ENCODE peak calls at places on chromosomes 3 and 15, in ten cellular contexts. R, V, B, S, O, D, W, C, I and G are unnamed samples.

GRCh38 chr3:197491478-197491877 is 64.3 kb downstream of the BDH1 start:
- DNase-seq in R (no peak), I (no peak), C (no peak), B (no peak), W (no peak), O (no peak), V (no peak), D (no peak), S (no peak), G (no peak)

GRCh38 chr15:39745415-39745814 is 37.2 kb downstream of the FSIP1 start:
- DNase-seq in D (no peak), O (no peak), I (no peak), W (no peak), R (no peak), V (no peak), S (no peak), B (no peak), C (no peak), G (no peak)

GRCh38 chr15:101561584-101561906 is 72.0 kb upstream of the PCSK6 start:
- DNase-seq in C (no peak), V (no peak), I (no peak), R (no peak), S (no peak), O (no peak), W (no peak), D (no peak), B (no peak), G (no peak)

GRCh38 chr3:16067837-16068471 is 106.5 kb upstream of the GALNT15 start:
- DNase-seq in O (no peak), D (no peak), I (no peak), C (peak), W (no peak), R (no peak), S (no peak), B (no peak), V (peak), G (no peak)

GRCh38 chr3:37726445-37727000 is 135.2 kb upstream of the CTDSPL start:
- DNase-seq in D (no peak), W (peak), I (no peak), V (no peak), C (no peak), O (no peak), B (no peak), R (no peak), S (no peak), G (no peak)

GRCh38 chr15:58125333-58125732 is 12.8 kb upstream of the AQP9 start:
- DNase-seq in B (no peak), W (no peak), V (peak), S (no peak), R (no peak), I (no peak), O (no peak), C (no peak), D (no peak), G (no peak)

GRCh38 chr15:98651581-98652220 is 3.4 kb downstream of the IGF1R start:
- DNase-seq in D (no peak), B (no peak), I (no peak), V (peak), S (no peak), W (no peak), R (no peak), O (no peak), C (peak), G (peak)

GRCh38 chr3:29080967-29081366 is 199.9 kb upstream of the RBMS3 start:
- DNase-seq in R (no peak), I (no peak), O (no peak), C (no peak), D (no peak), V (no peak), B (no peak), W (no peak), S (no peak), G (no peak)

GRCh38 chr3:112811150-112811884 is 35.3 kb downstream of the CD200R1L start:
- DNase-seq in I (no peak), D (no peak), O (no peak), B (no peak), C (peak), R (no peak), V (peak), S (no peak), W (no peak), G (peak)

GRCh38 chr15:68201153-68201878 is 3.8 kb downstream of the CALML4 start:
- DNase-seq in I (no peak), O (no peak), S (no peak), W (no peak), D (no peak), C (no peak), R (no peak), B (no peak), V (no peak), G (no peak)

GRCh38 chr3:157098823-157099185 is 61.1 kb downstream of the CCNL1 start:
- DNase-seq in V (peak), S (no peak), O (no peak), D (no peak), W (no peak), B (no peak), I (no peak), R (no peak), C (peak), G (peak)

GRCh38 chr3:11288786-11289637 is 16.8 kb downstream of the ATG7 start:
- DNase-seq in O (peak), I (peak), S (no peak), D (no peak), B (no peak), C (peak), R (no peak), W (no peak), V (peak), G (peak)

GRCh38 chr3:157493627-157494550 is 9.3 kb downstream of the VEPH1 start:
- DNase-seq in W (no peak), B (peak), S (no peak), O (no peak), R (no peak), D (peak), V (peak), I (no peak), C (peak), G (peak)

GRCh38 chr3:4681301-4681700 is 188.2 kb downstream of the ITPR1 start:
- DNase-seq in D (no peak), B (no peak), I (no peak), O (no peak), R (no peak), W (no peak), C (no peak), S (no peak), V (no peak), G (no peak)

GRCh38 chr15:85394552-85395333 is 14.3 kb downstream of the AKAP13 start:
- DNase-seq in B (no peak), R (no peak), C (no peak), S (no peak), O (no peak), D (no peak), V (no peak), I (no peak), W (no peak), G (no peak)

GRCh38 chr3:113113361-113113760 is 98.0 kb upstream of the BOC start:
- DNase-seq in S (no peak), O (no peak), W (no peak), D (no peak), B (no peak), C (no peak), R (no peak), I (no peak), V (no peak), G (no peak)

GRCh38 chr3:195096484-195097330 is 174.3 kb downstream of the XXYLT1 start:
- DNase-seq in R (no peak), W (peak), S (no peak), O (no peak), C (no peak), V (no peak), D (no peak), B (no peak), I (no peak), G (no peak)

GRCh38 chr3:71707600-71707999 is 17.6 kb downstream of the EIF4E3 start:
- DNase-seq in C (peak), V (peak), W (no peak), I (no peak), S (no peak), D (no peak), B (no peak), O (no peak), R (no peak), G (peak)

GRCh38 chr3:81716870-81717509 is 44.5 kb downstream of the GBE1 start:
- DNase-seq in C (peak), D (no peak), B (no peak), I (no peak), W (no peak), O (no peak), R (no peak), V (peak), S (no peak), G (peak)

GRCh38 chr15:99467338-99467720 is 98.5 kb upstream of the MEF2A start:
- DNase-seq in O (no peak), W (no peak), S (no peak), D (no peak), C (no peak), I (no peak), B (no peak), R (no peak), V (no peak), G (no peak)

GRCh38 chr3:57544181-57545125 is at the start of gene DNAH12:
- DNase-seq in S (no peak), B (peak), O (no peak), C (peak), R (no peak), D (peak), V (peak), W (no peak), I (peak), G (peak)